ENCODE peak calls at places on chromosomes 4 and X, in eight cellular contexts. A is astrocyte of the spinal cord; N is effector memory CD4-positive, alpha-beta T cell; J is AG09309; V is RKO; Q is heart right ventricle; C is AG10803; Y is KBM-7. O is an unnamed sample.

GRCh38 chr4:100366213-100366612 is 151.6 kb downstream of the EMCN start:
- DNase-seq in A (peak), N (no peak), J (no peak), V (no peak), Q (no peak), C (no peak), Y (no peak), O (no peak)

GRCh38 chrX:107731831-107732502 is 43.6 kb downstream of the TSC22D3 start:
- DNase-seq in A (peak), N (no peak), J (no peak), V (peak), Q (peak), C (peak), Y (peak), O (peak)

GRCh38 chr4:10567766-10568165 is 110.5 kb upstream of the ZNF518B start:
- DNase-seq in A (no peak), N (no peak), J (no peak), V (no peak), Q (no peak), C (no peak), Y (no peak), O (no peak)

GRCh38 chr4:100936676-100937390 is 410.5 kb downstream of the PPP3CA start:
- DNase-seq in A (peak), N (no peak), J (no peak), V (no peak), Q (no peak), C (no peak), Y (no peak), O (no peak)

GRCh38 chr4:13088726-13089658 is 395.1 kb downstream of the RAB28 start:
- DNase-seq in A (peak), N (no peak), J (no peak), V (no peak), Q (no peak), C (peak), Y (no peak), O (no peak)

GRCh38 chrX:109709129-109709631 is 23.9 kb downstream of the ACSL4 start:
- DNase-seq in A (peak), N (no peak), J (no peak), V (no peak), Q (no peak), C (peak), Y (peak), O (no peak)

GRCh38 chrX:1389181-1389992 is 2.5 kb downstream of the SLC25A6 start:
- DNase-seq in A (no peak), N (no peak), J (no peak), V (no peak), Q (no peak), C (no peak), Y (no peak), O (no peak)

GRCh38 chrX:100447563-100448397 is 37.7 kb upstream of the PCDH19 start:
- DNase-seq in A (peak), N (no peak), J (no peak), V (peak), Q (peak), C (peak), Y (peak), O (peak)

GRCh38 chrX:110399497-110399896 is 40.8 kb downstream of the RTL9 start:
- DNase-seq in A (no peak), N (no peak), J (no peak), V (no peak), Q (no peak), C (no peak), Y (no peak), O (no peak)